ENCODE peak calls at places on chromosomes 12 and 14, in five cellular contexts. One of them, this sample, is unnamed.
A peak's percentile ranks its signal among the peaks of the same experiment; 100 is the strongest.

GRCh38 chr12:29354954-29355353 is 26.0 kb downstream of the ERGIC2 start:
- DNase-seq in OCI-LY7: no peak
- DNase-seq in kidney: no peak
- DNase-seq in ovary: no peak
- DNase-seq in AG04449: no peak
- DNase-seq in this sample: no peak

GRCh38 chr14:64109821-64110554 is 184.2 kb downstream of the ESR2 start:
- DNase-seq in ovary: no peak
- DNase-seq in OCI-LY7: no peak
- DNase-seq in AG04449: no peak
- DNase-seq in kidney: no peak
- DNase-seq in this sample: no peak

GRCh38 chr12:78695749-78696148 is 168.8 kb upstream of the SYT1 start:
- DNase-seq in AG04449: no peak
- DNase-seq in ovary: no peak
- DNase-seq in kidney: no peak
- DNase-seq in OCI-LY7: no peak
- DNase-seq in this sample: no peak

GRCh38 chr14:99518441-99519346 is 37.5 kb downstream of the CCNK start:
- DNase-seq in ovary: peak; percentile 78
- DNase-seq in AG04449: no peak
- DNase-seq in kidney: peak; percentile 91
- DNase-seq in OCI-LY7: peak; percentile 72
- DNase-seq in this sample: no peak

GRCh38 chr12:10705655-10706054 is 17.5 kb downstream of the YBX3 start:
- DNase-seq in AG04449: no peak
- DNase-seq in ovary: no peak
- DNase-seq in kidney: no peak
- DNase-seq in OCI-LY7: no peak
- DNase-seq in this sample: no peak

GRCh38 chr12:57899010-57899662 is 42.2 kb upstream of the ATP23 start:
- DNase-seq in ovary: peak; percentile 70
- DNase-seq in AG04449: no peak
- DNase-seq in OCI-LY7: peak; percentile 86
- DNase-seq in kidney: peak; percentile 82
- DNase-seq in this sample: peak; percentile 70

GRCh38 chr12:52146822-52147366 is 44.9 kb downstream of the KRT80 start:
- DNase-seq in AG04449: no peak
- DNase-seq in ovary: no peak
- DNase-seq in kidney: no peak
- DNase-seq in OCI-LY7: no peak
- DNase-seq in this sample: no peak

GRCh38 chr14:58731465-58732330 is 93.9 kb downstream of the DACT1 start:
- DNase-seq in OCI-LY7: no peak
- DNase-seq in AG04449: peak; percentile 99
- DNase-seq in ovary: no peak
- DNase-seq in kidney: no peak
- DNase-seq in this sample: no peak

GRCh38 chr12:2287151-2287550 is 234.4 kb downstream of the CACNA1C start:
- DNase-seq in ovary: no peak
- DNase-seq in OCI-LY7: no peak
- DNase-seq in kidney: no peak
- DNase-seq in AG04449: no peak
- DNase-seq in this sample: no peak

GRCh38 chr14:21263284-21264024 is 5.8 kb downstream of the HNRNPC start:
- DNase-seq in AG04449: no peak
- DNase-seq in ovary: no peak
- DNase-seq in OCI-LY7: no peak
- DNase-seq in kidney: no peak
- DNase-seq in this sample: no peak

GRCh38 chr14:67837011-67837624 is 17.5 kb downstream of the RAD51B start:
- DNase-seq in OCI-LY7: peak; percentile 79
- DNase-seq in ovary: peak; percentile 77
- DNase-seq in AG04449: peak; percentile 54
- DNase-seq in kidney: no peak
- DNase-seq in this sample: peak; percentile 47

GRCh38 chr12:125057708-125058107 is 7.5 kb upstream of the AACS start:
- DNase-seq in ovary: no peak
- DNase-seq in AG04449: no peak
- DNase-seq in OCI-LY7: no peak
- DNase-seq in kidney: no peak
- DNase-seq in this sample: no peak

GRCh38 chr12:76586764-76587395 is 27.3 kb upstream of the OSBPL8 start:
- DNase-seq in AG04449: peak; percentile 16
- DNase-seq in ovary: no peak
- DNase-seq in kidney: no peak
- DNase-seq in OCI-LY7: peak; percentile 62
- DNase-seq in this sample: peak; percentile 10

GRCh38 chr12:90262261-90262660 is 553.6 kb upstream of the ATP2B1 start:
- DNase-seq in kidney: no peak
- DNase-seq in AG04449: no peak
- DNase-seq in ovary: no peak
- DNase-seq in OCI-LY7: no peak
- DNase-seq in this sample: no peak

GRCh38 chr14:35576260-35576659 is 42.3 kb downstream of the INSM2 start:
- DNase-seq in AG04449: no peak
- DNase-seq in ovary: no peak
- DNase-seq in kidney: no peak
- DNase-seq in OCI-LY7: no peak
- DNase-seq in this sample: no peak

GRCh38 chr12:91109148-91109564 is 2.1 kb downstream of the LUM start:
- DNase-seq in OCI-LY7: peak; percentile 54
- DNase-seq in ovary: peak; percentile 85
- DNase-seq in kidney: peak; percentile 74
- DNase-seq in AG04449: no peak
- DNase-seq in this sample: no peak

GRCh38 chr12:49527361-49528130 is 11.3 kb upstream of the KCNH3 start:
- DNase-seq in OCI-LY7: no peak
- DNase-seq in AG04449: no peak
- DNase-seq in kidney: peak; percentile 81
- DNase-seq in ovary: no peak
- DNase-seq in this sample: no peak

GRCh38 chr12:41983896-41984295 is 160.8 kb downstream of the GXYLT1 start:
- DNase-seq in ovary: no peak
- DNase-seq in kidney: no peak
- DNase-seq in OCI-LY7: no peak
- DNase-seq in AG04449: no peak
- DNase-seq in this sample: no peak

GRCh38 chr14:36424478-36425102 is 95.4 kb downstream of the NKX2-1 start:
- DNase-seq in ovary: no peak
- DNase-seq in AG04449: no peak
- DNase-seq in kidney: no peak
- DNase-seq in OCI-LY7: no peak
- DNase-seq in this sample: no peak

GRCh38 chr14:56798447-56799326 is 11.6 kb downstream of the OTX2 start:
- DNase-seq in OCI-LY7: no peak
- DNase-seq in kidney: no peak
- DNase-seq in AG04449: no peak
- DNase-seq in ovary: no peak
- DNase-seq in this sample: no peak

GRCh38 chr14:31336646-31337045 is 83.7 kb downstream of the HEATR5A start:
- DNase-seq in kidney: no peak
- DNase-seq in AG04449: peak; percentile 40
- DNase-seq in OCI-LY7: no peak
- DNase-seq in ovary: no peak
- DNase-seq in this sample: no peak

GRCh38 chr14:89628521-89628920 is 211.5 kb upstream of the FOXN3 start:
- DNase-seq in OCI-LY7: no peak
- DNase-seq in ovary: no peak
- DNase-seq in AG04449: no peak
- DNase-seq in kidney: no peak
- DNase-seq in this sample: no peak

DNA sequence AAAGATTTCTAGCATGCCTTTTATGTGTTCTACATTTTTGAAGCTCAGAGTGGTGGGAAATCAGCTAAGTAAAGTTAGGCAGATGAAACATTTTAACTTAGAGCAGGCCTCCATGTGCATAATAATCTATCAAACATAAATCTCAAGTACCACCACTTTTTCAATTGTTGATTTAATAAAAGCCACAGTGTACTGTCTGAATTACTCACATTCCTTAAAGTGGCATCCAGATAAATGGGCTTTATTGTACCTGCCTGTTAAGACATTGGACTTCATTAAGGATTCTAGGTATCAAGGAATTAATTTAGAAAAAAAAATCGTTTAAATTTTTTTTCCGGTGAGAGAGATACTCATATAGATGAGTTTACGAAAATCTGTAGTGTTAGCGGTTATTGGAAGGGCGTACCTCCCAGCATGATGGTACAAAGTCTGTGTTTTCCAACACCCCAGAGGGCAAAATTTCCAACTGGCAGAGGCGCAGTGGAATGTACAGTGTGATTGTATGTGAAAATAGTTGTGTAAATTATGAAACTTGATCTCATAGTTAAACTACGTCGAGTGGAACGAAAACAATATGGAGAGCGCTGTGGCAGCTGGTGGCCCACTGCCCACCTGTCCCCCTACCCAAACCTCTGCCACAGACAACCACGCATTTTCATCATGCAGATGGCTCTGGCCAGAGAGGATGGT is 25.0 kb downstream of the ELK3 start:
- DNase-seq in AG04449: no peak
- DNase-seq in ovary: no peak
- DNase-seq in kidney: no peak
- DNase-seq in OCI-LY7: no peak
- DNase-seq in this sample: no peak
- H3K4me3 ChIP-seq in AG04449: peak overlapping the region; percentile 34
- H3K4me3 ChIP-seq in ovary: no peak overlapping the region
- H3K4me3 ChIP-seq in kidney: no peak overlapping the region
- H3K4me3 ChIP-seq in OCI-LY7: no peak overlapping the region
- H3K4me3 ChIP-seq in this sample: no peak overlapping the region

DNA sequence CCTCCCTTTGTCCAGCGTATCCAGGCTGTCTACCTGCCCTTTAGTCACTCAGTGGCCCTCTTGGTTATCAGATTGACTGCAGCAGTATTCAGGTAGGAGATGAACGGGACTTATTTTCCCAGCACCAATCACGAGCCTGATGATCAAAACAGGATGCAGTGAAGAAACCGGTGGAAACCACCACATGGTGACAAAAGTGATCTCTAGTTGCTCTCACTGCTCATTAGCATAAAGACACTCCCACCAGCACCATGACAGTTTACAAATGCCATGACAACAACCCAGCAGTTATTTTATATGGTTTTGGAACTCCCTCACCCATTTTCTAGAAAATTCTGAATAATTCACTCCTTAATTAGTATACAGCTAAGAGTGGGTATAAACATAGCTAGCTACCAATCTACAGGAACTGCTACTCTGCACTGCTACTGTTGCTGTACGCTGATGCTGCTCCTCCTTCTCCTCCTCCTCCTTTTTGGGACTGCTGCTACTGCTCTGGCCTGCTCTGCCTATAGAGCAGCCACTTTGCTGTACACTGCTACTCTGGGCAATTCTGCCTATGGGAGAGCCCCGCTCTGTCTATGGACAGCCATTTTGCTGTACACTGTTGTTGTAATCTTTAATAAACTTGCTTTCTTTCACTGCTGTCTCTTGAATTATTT is 142.5 kb upstream of the SSTR1 start:
- DNase-seq in ovary: no peak
- DNase-seq in kidney: no peak
- DNase-seq in AG04449: no peak
- DNase-seq in OCI-LY7: peak; percentile 66
- DNase-seq in this sample: no peak
- TF ChIP-seq CTCF in ovary: no peak
- TF ChIP-seq CTCF in kidney: no peak
- TF ChIP-seq CTCF in AG04449: no peak
- TF ChIP-seq CTCF in OCI-LY7: no peak
- TF ChIP-seq CTCF in this sample: no peak

GRCh38 chr14:104722938-104723650 is 935 bp upstream of the ADSS1 start:
- DNase-seq in ovary: no peak
- DNase-seq in OCI-LY7: no peak
- DNase-seq in AG04449: no peak
- DNase-seq in kidney: no peak
- DNase-seq in this sample: no peak
- H3K4me3 ChIP-seq in ovary: no peak overlapping the region
- H3K4me3 ChIP-seq in OCI-LY7: no peak overlapping the region
- H3K4me3 ChIP-seq in AG04449: no peak overlapping the region
- H3K4me3 ChIP-seq in kidney: no peak overlapping the region
- H3K4me3 ChIP-seq in this sample: no peak overlapping the region

GRCh38 chr14:74549588-74549987 is 56.0 kb downstream of the ISCA2 start:
- DNase-seq in kidney: no peak
- DNase-seq in OCI-LY7: no peak
- DNase-seq in AG04449: no peak
- DNase-seq in ovary: no peak
- DNase-seq in this sample: no peak
- TF ChIP-seq CTCF in kidney: peak; percentile 18
- TF ChIP-seq CTCF in OCI-LY7: no peak
- TF ChIP-seq CTCF in AG04449: peak; percentile 44
- TF ChIP-seq CTCF in ovary: no peak
- TF ChIP-seq CTCF in this sample: peak; percentile 15

DNA sequence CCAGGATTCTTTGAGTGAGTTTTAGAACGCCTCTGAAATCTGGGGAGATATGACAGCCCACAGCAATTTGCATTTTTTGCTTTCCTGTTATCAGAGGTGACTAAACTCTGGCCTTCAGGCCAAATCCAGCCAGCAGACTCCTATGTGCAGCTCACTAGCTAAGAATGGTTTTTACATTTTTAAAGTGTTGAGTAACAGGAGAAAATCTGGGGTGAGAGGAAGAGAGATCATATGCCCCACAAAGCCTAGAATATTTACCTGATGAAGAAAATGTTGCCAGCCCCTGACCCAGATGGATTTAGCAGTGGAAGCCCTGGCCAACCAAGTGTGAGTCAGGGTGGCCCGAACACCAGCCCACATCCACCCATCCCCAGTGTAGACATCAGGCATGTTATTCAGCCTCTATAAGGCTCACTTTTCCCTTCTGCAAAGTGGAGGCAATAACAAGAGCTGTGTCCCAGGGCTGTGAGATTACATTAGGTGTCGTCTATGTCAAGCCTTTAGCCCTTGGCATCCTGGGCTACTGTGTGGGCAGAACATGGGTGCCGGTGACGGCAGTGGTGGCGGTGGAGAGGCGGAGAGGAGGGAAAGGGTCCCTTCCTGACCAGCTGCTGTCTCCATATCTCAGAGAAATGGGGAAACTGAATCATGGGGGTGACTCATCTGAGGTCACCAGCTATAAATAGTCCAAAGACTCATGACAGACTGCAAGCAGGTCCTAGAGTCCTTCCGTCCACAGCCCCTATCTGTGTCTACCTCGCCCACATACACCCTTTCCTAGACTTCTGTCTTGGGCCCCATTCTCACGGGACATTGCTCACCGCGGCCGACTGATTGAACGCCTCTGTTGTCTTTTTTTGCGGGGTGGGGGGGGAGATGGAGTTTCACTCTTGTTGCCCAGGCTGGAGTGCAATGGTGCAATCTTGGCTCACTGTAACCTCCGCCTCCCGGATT is 32.6 kb upstream of the CD9 start:
- DNase-seq in OCI-LY7: no peak
- DNase-seq in ovary: peak; percentile 36
- DNase-seq in AG04449: peak; percentile 71
- DNase-seq in kidney: peak; percentile 83
- DNase-seq in this sample: peak; percentile 63
- H3K4me3 ChIP-seq in OCI-LY7: no peak overlapping the region
- H3K4me3 ChIP-seq in ovary: no peak overlapping the region
- H3K4me3 ChIP-seq in AG04449: no peak overlapping the region
- H3K4me3 ChIP-seq in kidney: no peak overlapping the region
- H3K4me3 ChIP-seq in this sample: no peak overlapping the region